ENCODE peak calls at places on chromosomes 4 and X, in ten cellular contexts. N is choroid plexus epithelial cell, A is lower leg skin, W is dorsolateral prefrontal cortex, P is tibial nerve, J is adipocyte, G is bronchial epithelial cell, L is kidney epithelial cell, H is GM23248, K is Panc1. R is an unnamed sample.

GRCh38 chr4:148059617-148060180 is 327.8 kb downstream of the ARHGAP10 start:
- DNase-seq in N (no peak), A (no peak), W (no peak), P (no peak), J (no peak), G (no peak), L (no peak), H (no peak), K (no peak), R (no peak)

GRCh38 chrX:131675596-131676194 is 131.8 kb downstream of the OR13H1 start:
- DNase-seq in N (peak; percentile 16), A (no peak), W (no peak), P (no peak), J (peak; percentile 4), G (peak; percentile 3), L (no peak), H (peak; percentile 19), K (peak; percentile 27), R (peak; percentile 6)

GRCh38 chrX:151402719-151403390 is 5.8 kb downstream of the VMA21 start:
- DNase-seq in N (no peak), A (no peak), W (peak; percentile 52), P (no peak), J (no peak), G (no peak), L (no peak), H (no peak), K (no peak), R (no peak)

GRCh38 chrX:1205681-1206611 is 6.5 kb downstream of the CRLF2 start:
- DNase-seq in N (peak; percentile 82), A (no peak), W (no peak), P (no peak), J (peak; percentile 64), G (peak; percentile 70), L (no peak), H (peak; percentile 60), K (peak; percentile 78), R (peak; percentile 32)

GRCh38 chr4:183097251-183098079 is 1.6 kb upstream of the WWC2 start:
- DNase-seq in N (peak; percentile 54), A (peak; percentile 14), W (no peak), P (no peak), J (no peak), G (no peak), L (no peak), H (peak; percentile 53), K (no peak), R (peak; percentile 32)

GRCh38 chr4:13483142-13484044 is 747 bp downstream of the RAB28 start:
- DNase-seq in N (peak; percentile 73), A (peak; percentile 24), W (peak; percentile 31), P (no peak), J (peak; percentile 86), G (peak; percentile 48), L (peak; percentile 29), H (peak; percentile 91), K (no peak), R (peak; percentile 71)

GRCh38 chrX:41589634-41590270 is 99.0 kb upstream of the GPR34 start:
- DNase-seq in N (peak; percentile 67), A (no peak), W (no peak), P (no peak), J (peak; percentile 63), G (no peak), L (peak; percentile 57), H (peak; percentile 36), K (no peak), R (peak; percentile 51)

GRCh38 chr4:137278431-137278830 is 253.9 kb downstream of the PCDH18 start:
- DNase-seq in N (peak; percentile 23), A (no peak), W (no peak), P (no peak), J (no peak), G (no peak), L (no peak), H (no peak), K (no peak), R (peak; percentile 8)

GRCh38 chrX:20363003-20363674 is 96.4 kb upstream of the RPS6KA3 start:
- DNase-seq in N (peak; percentile 78), A (no peak), W (no peak), P (no peak), J (no peak), G (no peak), L (no peak), H (peak; percentile 43), K (no peak), R (peak; percentile 47)

GRCh38 chr4:60605651-60606354 is 594.3 kb upstream of the ADGRL3 start:
- DNase-seq in N (peak; percentile 27), A (no peak), W (no peak), P (no peak), J (peak; percentile 84), G (peak; percentile 14), L (no peak), H (peak; percentile 1), K (no peak), R (peak; percentile 75)

GRCh38 chr4:110087116-110087708 is 111.2 kb downstream of the ELOVL6 start:
- DNase-seq in N (peak; percentile 84), A (no peak), W (no peak), P (no peak), J (peak; percentile 74), G (peak; percentile 80), L (peak; percentile 70), H (peak; percentile 84), K (no peak), R (peak; percentile 91)

GRCh38 chr4:159210975-159211374 is 108.1 kb downstream of the RAPGEF2 start:
- DNase-seq in N (no peak), A (no peak), W (no peak), P (no peak), J (no peak), G (no peak), L (no peak), H (no peak), K (no peak), R (no peak)

GRCh38 chrX:54817220-54817820 is 9.8 kb downstream of the MAGED2 start:
- DNase-seq in N (no peak), A (no peak), W (no peak), P (no peak), J (peak; percentile 13), G (no peak), L (no peak), H (no peak), K (no peak), R (peak; percentile 4)

GRCh38 chrX:73977542-73978169 is 326.3 kb upstream of the ZCCHC13 start:
- DNase-seq in N (peak; percentile 14), A (no peak), W (no peak), P (no peak), J (no peak), G (no peak), L (no peak), H (no peak), K (no peak), R (no peak)

GRCh38 chrX:12138366-12139313 is at the start of gene FRMPD4:
- DNase-seq in N (no peak), A (no peak), W (no peak), P (no peak), J (peak; percentile 9), G (no peak), L (no peak), H (no peak), K (no peak), R (peak; percentile 15)

GRCh38 chr4:55398966-55399365 is 3.2 kb downstream of the TMEM165 start:
- DNase-seq in N (peak; percentile 33), A (no peak), W (no peak), P (no peak), J (peak; percentile 22), G (no peak), L (no peak), H (peak; percentile 59), K (no peak), R (peak; percentile 21)
- H3K4me3 ChIP-seq in N (peak overlapping the region; percentile 74), A (no peak overlapping the region), W (peak overlapping the region; percentile 88), P (no peak overlapping the region), J (peak overlapping the region; percentile 93), G (peak overlapping the region; percentile 82), L (no peak overlapping the region), H (peak overlapping the region; percentile 89), K (peak overlapping the region; percentile 79), R (peak overlapping the region; percentile 76)

DNA sequence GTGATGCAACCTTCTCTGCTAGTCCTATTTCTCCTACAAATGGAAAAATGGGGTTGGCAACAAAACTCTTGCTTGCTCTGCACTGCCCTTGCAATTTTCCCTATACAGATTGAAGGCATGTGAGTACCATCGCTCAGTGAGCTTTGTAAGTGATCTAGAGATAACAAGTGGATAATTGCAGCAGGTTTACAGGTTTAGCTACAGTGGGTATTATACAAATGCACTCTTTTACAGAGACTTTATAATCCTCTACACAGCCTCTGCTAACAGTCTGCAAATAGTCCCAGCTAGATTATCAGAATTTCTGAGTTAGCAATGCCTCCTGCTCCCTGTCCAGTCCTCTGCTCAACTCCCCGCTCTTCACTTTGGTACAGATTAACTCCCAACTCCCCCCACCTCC is 11.1 kb downstream of the LEF1 start:
- DNase-seq in N (no peak), A (no peak), W (no peak), P (no peak), J (no peak), G (no peak), L (no peak), H (no peak), K (no peak), R (no peak)
- H3K4me3 ChIP-seq in N (no peak overlapping the region), A (no peak overlapping the region), W (no peak overlapping the region), P (no peak overlapping the region), J (no peak overlapping the region), G (no peak overlapping the region), L (no peak overlapping the region), H (no peak overlapping the region), K (no peak overlapping the region), R (no peak overlapping the region)

GRCh38 chrX:15751160-15751819 is 13.2 kb downstream of the CA5B start:
- DNase-seq in N (peak; percentile 38), A (no peak), W (no peak), P (no peak), J (peak; percentile 64), G (no peak), L (no peak), H (peak; percentile 64), K (no peak), R (peak; percentile 56)
- H3K4me3 ChIP-seq in N (no peak overlapping the region), A (no peak overlapping the region), W (no peak overlapping the region), P (no peak overlapping the region), J (no peak overlapping the region), G (no peak overlapping the region), L (no peak overlapping the region), H (peak overlapping the region; percentile 15), K (no peak overlapping the region), R (no peak overlapping the region)

DNA sequence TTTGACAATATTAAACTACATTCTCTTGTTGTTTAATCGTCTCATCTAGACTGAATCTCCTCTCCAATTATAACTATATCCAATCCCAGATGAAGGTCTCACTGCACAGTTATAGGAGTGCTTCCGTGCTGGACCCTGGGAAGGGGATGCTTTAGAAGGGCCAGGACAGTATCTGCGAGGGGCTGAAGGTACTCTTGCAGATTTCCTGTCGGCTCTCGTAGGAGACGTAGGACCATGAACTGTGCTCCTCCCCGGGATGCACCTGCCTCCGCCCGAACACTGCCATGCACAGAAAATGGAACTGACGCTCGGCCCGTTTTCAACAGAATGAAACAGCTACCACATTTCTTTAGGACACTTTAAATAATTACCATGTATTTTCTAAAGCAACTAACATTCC is 39.4 kb downstream of the FAT1 start:
- DNase-seq in N (no peak), A (no peak), W (no peak), P (no peak), J (no peak), G (no peak), L (no peak), H (no peak), K (no peak), R (no peak)
- H3K4me3 ChIP-seq in N (no peak overlapping the region), A (no peak overlapping the region), W (no peak overlapping the region), P (no peak overlapping the region), J (no peak overlapping the region), G (no peak overlapping the region), L (no peak overlapping the region), H (no peak overlapping the region), K (peak overlapping the region; percentile 21), R (no peak overlapping the region)

DNA sequence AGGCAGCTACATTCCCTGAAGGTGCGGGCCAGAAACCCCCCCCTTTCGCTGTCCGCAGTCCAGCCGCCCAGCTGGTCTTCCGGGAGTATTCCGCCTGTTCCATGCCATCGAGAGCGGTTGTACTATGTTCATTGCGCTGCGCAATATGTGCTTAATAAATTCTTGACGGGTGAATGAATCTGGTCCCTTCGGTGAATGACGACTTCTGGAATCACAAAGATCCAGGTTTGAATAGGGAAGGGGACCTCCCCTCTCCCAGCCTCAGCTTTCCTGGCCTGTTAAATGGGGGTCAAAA is 777 bp upstream of the TFE3 start:
- DNase-seq in N (no peak), A (no peak), W (no peak), P (no peak), J (no peak), G (no peak), L (no peak), H (no peak), K (no peak), R (no peak)
- H3K4me3 ChIP-seq in N (no peak overlapping the region), A (no peak overlapping the region), W (peak overlapping the region; percentile 28), P (no peak overlapping the region), J (peak overlapping the region; percentile 57), G (peak overlapping the region; percentile 17), L (peak overlapping the region; percentile 23), H (peak overlapping the region; percentile 62), K (peak overlapping the region; percentile 39), R (peak overlapping the region; percentile 13)

R was measured in fibroblast of the aortic adventitia.